ENCODE peak calls at places on chromosomes 12 and 14, in four cellular contexts. K, M, S and B are unnamed samples.

GRCh38 chr12:1766110-1766509 is 54.3 kb upstream of the LRTM2 start:
- DNase-seq in K (peak), M (no peak), S (no peak), B (no peak)

GRCh38 chr12:122944588-122944987 is 21.7 kb downstream of the ABCB9 start:
- DNase-seq in K (peak), M (no peak), S (no peak), B (peak)

GRCh38 chr14:41783403-41783802 is 176.7 kb downstream of the LRFN5 start:
- DNase-seq in K (no peak), M (no peak), S (no peak), B (no peak)

GRCh38 chr12:49478949-49479664 is 59.7 kb upstream of the KCNH3 start:
- DNase-seq in K (no peak), M (no peak), S (no peak), B (no peak)

GRCh38 chr12:43957732-43958131 is 121.9 kb downstream of the TMEM117 start:
- DNase-seq in K (peak), M (peak), S (peak), B (peak)

GRCh38 chr14:105388976-105389375 is 9.4 kb upstream of the TEX22 start:
- DNase-seq in K (no peak), M (no peak), S (no peak), B (no peak)

GRCh38 chr12:105848286-105848685 is 290.5 kb downstream of the NUAK1 start:
- DNase-seq in K (no peak), M (no peak), S (no peak), B (no peak)

GRCh38 chr14:72690324-72690723 is 203.6 kb downstream of the DPF3 start:
- DNase-seq in K (no peak), M (no peak), S (no peak), B (no peak)

GRCh38 chr12:1660304-1661187 is 30.3 kb upstream of the ADIPOR2 start:
- DNase-seq in K (peak), M (no peak), S (no peak), B (no peak)

GRCh38 chr12:76360316-76360715 is 12.1 kb upstream of the BBS10 start:
- DNase-seq in K (no peak), M (no peak), S (no peak), B (no peak)

GRCh38 chr12:104456950-104457745 is 400 bp downstream of the CHST11 start:
- DNase-seq in K (no peak), M (peak), S (no peak), B (no peak)

GRCh38 chr12:104457746-104458644 is 1.2 kb downstream of the CHST11 start:
- DNase-seq in K (no peak), M (peak), S (no peak), B (no peak)

GRCh38 chr12:104459556-104459909 is 2.8 kb downstream of the CHST11 start:
- DNase-seq in K (no peak), M (no peak), S (no peak), B (no peak)

GRCh38 chr12:104460041-104460757 is 3.5 kb downstream of the CHST11 start:
- DNase-seq in K (no peak), M (no peak), S (no peak), B (no peak)

DNA sequence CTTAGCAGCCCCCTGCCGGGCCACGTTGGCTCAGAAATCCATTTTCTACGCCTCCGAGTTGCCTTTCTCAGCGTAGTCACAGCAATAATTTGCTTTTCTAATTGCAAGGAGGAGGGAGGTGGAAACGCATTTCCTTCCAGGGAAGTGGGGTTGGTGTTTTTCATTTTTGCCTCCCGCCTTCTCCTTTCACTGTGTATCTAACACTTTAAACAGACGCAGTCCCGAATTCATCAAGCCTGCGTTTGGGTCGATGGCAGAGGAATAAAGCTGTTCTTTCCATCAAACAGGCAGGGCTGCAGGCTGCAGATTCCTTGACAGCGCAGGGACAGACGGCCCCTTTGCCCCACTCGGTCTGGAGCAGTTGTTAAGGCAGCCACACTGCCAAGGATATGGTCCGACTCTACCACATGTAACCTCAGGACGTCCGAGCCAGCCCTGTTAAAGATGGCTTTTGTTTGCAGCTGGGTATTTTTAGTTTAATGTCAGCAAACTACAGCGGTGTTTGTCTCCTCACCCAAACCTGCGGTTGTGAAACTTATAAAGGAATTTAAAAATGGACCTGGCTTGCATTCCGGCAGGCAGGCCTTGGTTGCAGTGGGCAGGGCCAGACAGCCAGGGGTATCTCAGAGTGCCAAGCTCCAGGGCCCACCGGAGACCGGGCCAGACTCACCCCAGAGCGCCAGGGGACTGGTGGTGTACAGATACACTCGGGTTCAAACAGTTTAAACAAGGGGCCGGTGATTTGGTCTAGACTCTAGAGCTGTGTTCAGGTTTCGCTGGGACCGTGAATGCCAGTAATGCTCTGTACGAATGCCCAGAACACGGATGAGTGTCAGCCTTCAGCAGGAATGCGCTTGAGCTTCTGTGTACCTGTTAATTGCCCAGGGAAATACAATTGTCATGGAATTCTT is 2.2 kb downstream of the CHST11 start:
- DNase-seq in K (no peak), M (peak), S (no peak), B (no peak)
- TF ChIP-seq ZBTB33 in K (no peak), M (no peak), S (no peak), B (no peak)

GRCh38 chr12:132605055-132605441 is 5.3 kb downstream of the LRCOL1 start:
- DNase-seq in K (no peak), M (no peak), S (no peak), B (no peak)
- TF ChIP-seq ATF3 in K (no peak), M (no peak), S (no peak), B (no peak)

GRCh38 chr14:67680121-67680602 is 5.7 kb upstream of the VTI1B start:
- DNase-seq in K (no peak), M (peak), S (peak), B (no peak)
- TF ChIP-seq ZBTB33 in K (no peak), M (no peak), S (no peak), B (no peak)

DNA sequence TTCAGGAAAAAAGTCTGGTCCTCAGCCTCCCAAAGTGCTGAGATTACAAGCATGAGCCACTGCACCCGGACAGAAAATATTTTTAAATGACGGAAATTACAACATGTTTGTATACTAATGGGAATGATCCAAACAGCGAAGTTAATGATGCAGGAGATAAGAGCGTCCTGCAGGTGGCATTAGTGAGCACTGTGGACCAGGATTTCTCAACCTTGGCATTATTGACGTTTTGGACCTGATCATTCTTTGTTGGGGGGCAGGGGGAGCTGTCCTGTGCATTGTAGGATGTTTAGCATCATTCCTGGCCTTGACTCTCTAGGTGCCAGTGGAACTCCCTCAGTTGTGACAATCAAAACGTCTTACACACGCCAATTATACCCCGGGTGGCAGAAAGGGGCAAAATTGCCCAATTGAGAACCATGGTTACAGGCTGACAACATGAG is 34.1 kb downstream of the SCFD1 start:
- DNase-seq in K (peak), M (peak), S (peak), B (peak)
- TF ChIP-seq ATF3 in K (no peak), M (no peak), S (no peak), B (no peak)

DNA sequence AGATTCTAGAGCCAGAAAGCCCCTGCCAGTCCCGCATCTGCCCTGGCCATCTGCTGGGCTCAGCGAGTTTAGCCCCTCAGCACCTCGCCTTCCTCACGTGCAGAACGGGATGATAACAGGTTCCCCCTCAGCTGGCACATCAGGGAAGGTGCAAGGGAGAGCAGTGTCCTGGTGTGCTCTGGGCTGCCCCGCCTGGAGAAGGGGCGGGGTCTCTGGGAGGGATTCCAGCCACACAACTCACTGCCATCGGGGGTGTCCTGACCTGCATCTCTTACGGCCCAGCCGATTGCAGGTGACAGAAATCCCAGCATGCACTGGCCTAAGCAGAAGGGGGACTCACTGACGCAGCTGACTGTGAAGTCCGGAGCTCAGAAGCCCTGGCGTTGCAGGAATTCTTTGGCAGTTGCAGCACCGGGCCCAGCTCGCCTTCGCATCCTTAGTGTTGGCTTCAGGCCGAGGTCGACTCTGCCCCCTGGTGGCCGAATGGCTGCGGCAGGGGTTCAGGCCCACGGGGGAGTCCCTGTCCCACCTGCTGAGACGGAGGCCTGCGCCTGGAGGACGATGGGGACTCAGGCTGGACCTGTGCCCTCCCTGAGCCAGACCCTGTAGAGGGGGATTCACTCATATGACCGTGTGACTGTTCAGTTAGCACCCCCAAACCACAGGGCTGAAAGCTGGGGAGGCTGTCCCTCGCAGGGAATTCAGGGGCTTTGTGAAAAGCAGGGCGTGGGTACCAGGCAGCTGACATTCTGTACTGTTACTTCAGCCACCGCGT is 178.6 kb downstream of the ADGRD1 start:
- DNase-seq in K (peak), M (peak), S (no peak), B (peak)
- TF ChIP-seq ZBTB33 in K (no peak), M (no peak), S (no peak), B (no peak)

GRCh38 chr12:52319097-52319496 is 2.1 kb downstream of the KRT83 start:
- DNase-seq in K (no peak), M (no peak), S (no peak), B (no peak)
- TF ChIP-seq ATF3 in K (no peak), M (no peak), S (no peak), B (no peak)

GRCh38 chr14:52871606-52872005 is 79.2 kb downstream of the FERMT2 start:
- DNase-seq in K (no peak), M (no peak), S (no peak), B (no peak)
- TF ChIP-seq ZBTB33 in K (no peak), M (no peak), S (no peak), B (no peak)

GRCh38 chr14:73723799-73724621 is 9.8 kb upstream of the PNMA1 start:
- DNase-seq in K (no peak), M (no peak), S (no peak), B (no peak)
- TF ChIP-seq ATF3 in K (no peak), M (no peak), S (no peak), B (no peak)

GRCh38 chr12:84619053-84619452 is 293.5 kb downstream of the SLC6A15 start:
- DNase-seq in K (no peak), M (no peak), S (no peak), B (no peak)
- TF ChIP-seq ZBTB33 in K (no peak), M (no peak), S (no peak), B (no peak)